ENCODE peak calls at places on chromosomes 4 and X, in seven cellular contexts. E is stomach; S is body of pancreas; Z is CD4-positive, alpha-beta memory T cell; G is IMR-90; D is pancreas; B is colonic mucosa. Q is an unnamed sample.

GRCh38 chrX:341541-342101 is 23.0 kb upstream of the GTPBP6 start:
- DNase-seq in S (no peak), E (no peak), D (peak; percentile 44), G (no peak), Z (no peak), B (no peak), Q (peak; percentile 35)

GRCh38 chr4:188282620-188283232 is 143.5 kb downstream of the TRIML1 start:
- DNase-seq in E (no peak), G (no peak), D (peak; percentile 58), Z (no peak), B (no peak), S (no peak), Q (peak; percentile 35)

GRCh38 chr4:185523862-185524261 is 11.4 kb downstream of the PDLIM3 start:
- DNase-seq in E (no peak), Z (no peak), G (no peak), S (no peak), B (no peak), D (no peak), Q (no peak)

GRCh38 chrX:54494970-54495813 is 842 bp downstream of the FGD1 start:
- DNase-seq in S (peak; percentile 19), B (no peak), Z (no peak), D (peak; percentile 68), G (peak; percentile 18), E (peak; percentile 31), Q (peak; percentile 32)

GRCh38 chrX:153922932-153923857 is 2.9 kb downstream of the ARHGAP4 start:
- DNase-seq in D (peak; percentile 87), E (peak; percentile 88), G (peak; percentile 58), B (peak; percentile 64), S (peak; percentile 85), Z (no peak), Q (peak; percentile 66)

GRCh38 chr4:16867827-16868226 is 30.6 kb downstream of the LDB2 start:
- DNase-seq in E (no peak), G (no peak), B (no peak), D (no peak), S (no peak), Z (no peak), Q (no peak)

GRCh38 chr4:140249351-140249750 is 95.4 kb upstream of the MAML3 start:
- DNase-seq in B (no peak), D (no peak), S (no peak), G (peak; percentile 57), E (no peak), Z (no peak), Q (no peak)

GRCh38 chrX:84501798-84502628 is at the start of gene HDX:
- DNase-seq in G (peak; percentile 81), Z (peak; percentile 47), B (peak; percentile 89), D (peak; percentile 79), S (peak; percentile 85), E (peak; percentile 74), Q (peak; percentile 92)

GRCh38 chr4:3204021-3204431 is 44.9 kb upstream of the MSANTD1 start:
- DNase-seq in E (peak; percentile 37), D (peak; percentile 53), G (peak; percentile 67), S (peak; percentile 87), Z (no peak), B (no peak), Q (no peak)

GRCh38 chr4:8554555-8555100 is 25.6 kb upstream of the GPR78 start:
- DNase-seq in G (no peak), Z (peak; percentile 22), B (no peak), E (no peak), S (no peak), D (peak; percentile 19), Q (no peak)

GRCh38 chrX:69016220-69016941 is 148.9 kb downstream of the PJA1 start:
- DNase-seq in G (no peak), D (no peak), S (no peak), B (no peak), Z (no peak), E (no peak), Q (no peak)

GRCh38 chrX:41334866-41335589 is 1.1 kb downstream of the DDX3X start:
- DNase-seq in G (peak; percentile 62), S (peak; percentile 65), B (peak; percentile 71), Z (peak; percentile 69), D (peak; percentile 79), E (peak; percentile 69), Q (peak; percentile 57)

GRCh38 chr4:186810613-186811150 is 87.0 kb upstream of the FAT1 start:
- DNase-seq in S (no peak), G (no peak), Z (no peak), D (no peak), B (no peak), E (no peak), Q (no peak)
- H3K9me3 ChIP-seq in S (no peaks in the 10 kb centered on the region), G (no peaks in the 10 kb centered on the region), Z (no peaks in the 10 kb centered on the region), D (no peaks in the 10 kb centered on the region), B (no peaks in the 10 kb centered on the region), E (peaks cover 7% of the 10 kb centered on the region), Q (no peaks in the 10 kb centered on the region)

DNA sequence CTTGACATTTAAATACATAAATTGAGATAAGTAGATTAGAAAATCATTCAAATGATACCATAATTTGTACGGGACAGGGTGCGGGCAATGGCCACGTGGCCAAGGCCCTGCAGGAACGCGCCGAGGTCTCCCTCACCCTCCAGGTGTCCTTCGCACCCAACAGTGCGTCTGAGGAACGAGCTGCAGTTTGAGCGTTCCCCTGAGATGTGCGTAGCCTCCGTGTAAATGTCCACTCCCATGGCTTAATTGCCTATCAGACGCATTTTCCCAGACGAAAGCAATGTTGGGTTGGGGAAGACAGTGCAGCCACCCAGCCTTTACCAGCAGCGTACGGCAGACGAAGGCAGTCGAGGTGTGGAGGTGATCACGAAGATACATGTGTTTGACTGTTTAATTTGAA is 56.4 kb downstream of the CPLX1 start:
- DNase-seq in G (no peak), Z (no peak), B (no peak), S (no peak), E (no peak), D (peak; percentile 44), Q (peak; percentile 17)
- H3K9me3 ChIP-seq in G (no peaks in the 10 kb centered on the region), Z (no peaks in the 10 kb centered on the region), B (no peaks in the 10 kb centered on the region), S (no peaks in the 10 kb centered on the region), E (no peaks in the 10 kb centered on the region), D (no peaks in the 10 kb centered on the region), Q (no peaks in the 10 kb centered on the region)

DNA sequence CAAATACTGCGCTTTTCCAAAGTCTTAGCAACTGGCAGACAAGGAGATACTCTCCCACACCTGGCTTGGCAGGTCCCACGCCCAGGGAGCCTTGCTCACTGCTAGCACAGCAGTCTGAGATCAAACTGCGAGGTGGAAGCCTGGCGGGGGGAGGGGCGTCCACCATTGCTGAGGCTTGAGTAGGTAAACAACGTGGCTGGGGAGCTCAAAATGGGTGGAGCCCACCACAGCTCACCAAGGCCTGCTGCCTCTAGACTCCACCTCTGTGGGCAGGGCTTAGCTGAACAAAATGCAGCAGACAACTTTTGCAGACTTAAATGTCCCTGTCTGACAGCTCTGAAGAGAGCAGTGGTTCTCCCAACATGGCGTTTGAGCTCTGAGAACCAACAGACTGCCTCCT is 23.0 kb upstream of the NFKB1 start:
- DNase-seq in E (no peak), Z (no peak), D (no peak), S (no peak), B (no peak), G (no peak), Q (no peak)
- H3K9me3 ChIP-seq in E (peaks cover 26% of the 10 kb centered on the region), Z (no peaks in the 10 kb centered on the region), D (no peaks in the 10 kb centered on the region), S (no peaks in the 10 kb centered on the region), B (no peaks in the 10 kb centered on the region), G (peaks cover 6% of the 10 kb centered on the region), Q (no peaks in the 10 kb centered on the region)

DNA sequence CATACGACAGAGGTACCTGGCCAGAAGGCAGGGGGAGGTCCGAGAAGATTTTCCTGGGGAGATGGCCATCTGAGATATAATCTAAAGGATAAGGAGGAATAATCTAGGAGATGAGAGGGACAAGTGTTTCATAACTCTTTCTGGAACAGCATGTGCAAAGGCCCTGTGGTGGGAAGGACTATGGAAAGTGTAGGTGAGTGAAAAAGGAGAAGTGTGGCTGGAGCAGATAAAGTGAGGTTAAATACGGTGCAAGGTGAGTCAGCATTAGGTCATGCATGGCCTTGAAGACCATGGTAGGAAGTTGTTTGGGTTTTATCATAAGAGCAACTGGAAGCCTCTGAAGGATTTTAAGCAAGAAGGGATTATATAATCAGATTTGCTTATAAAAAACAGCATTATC is 34.6 kb upstream of the MTM1 start:
- DNase-seq in S (no peak), Z (no peak), B (no peak), G (no peak), E (no peak), D (no peak), Q (no peak)
- H3K9me3 ChIP-seq in S (no peaks in the 10 kb centered on the region), Z (no peaks in the 10 kb centered on the region), B (no peaks in the 10 kb centered on the region), G (peaks cover 19% of the 10 kb centered on the region), E (peaks cover 12% of the 10 kb centered on the region), D (no peaks in the 10 kb centered on the region), Q (no peaks in the 10 kb centered on the region)

Q was measured in mucosa of descending colon.